ENCODE peak calls at places on chromosomes 7 and 10, in four cellular contexts. C is fibroblast of lung, S is mammary epithelial cell, A is Calu3. Y is an unnamed sample.

GRCh38 chr10:15627617-15628196 is 92.0 kb downstream of the ITGA8 start:
- DNase-seq in C (peak), S (peak), A (no peak), Y (no peak)

GRCh38 chr7:105810556-105810955 is 65.8 kb downstream of the ATXN7L1 start:
- DNase-seq in C (no peak), S (no peak), A (no peak), Y (no peak)

GRCh38 chr10:6927001-6927400 is 346.9 kb upstream of the PRKCQ start:
- DNase-seq in C (no peak), S (no peak), A (no peak), Y (no peak)

GRCh38 chr10:110006358-110007170 is 1.2 kb upstream of the ADD3 start:
- DNase-seq in C (peak), S (peak), A (peak), Y (peak)

GRCh38 chr10:61943699-61944444 is 42.4 kb downstream of the ARID5B start:
- DNase-seq in C (peak), S (peak), A (peak), Y (no peak)

GRCh38 chr10:11685787-11686218 is 56.4 kb upstream of the ECHDC3 start:
- DNase-seq in C (peak), S (peak), A (peak), Y (no peak)

GRCh38 chr10:48468130-48468790 is 136.6 kb downstream of the ARHGAP22 start:
- DNase-seq in C (no peak), S (no peak), A (no peak), Y (no peak)

GRCh38 chr7:106167439-106168136 is 55.5 kb upstream of the SYPL1 start:
- DNase-seq in C (peak), S (no peak), A (no peak), Y (no peak)

GRCh38 chr10:84342584-84342983 is 14.2 kb downstream of the CCSER2 start:
- DNase-seq in C (no peak), S (no peak), A (no peak), Y (no peak)

GRCh38 chr7:44448456-44448855 is 42.0 kb downstream of the NUDCD3 start:
- DNase-seq in C (no peak), S (no peak), A (no peak), Y (no peak)

GRCh38 chr10:11894381-11895107 is 71.4 kb downstream of the PROSER2 start:
- DNase-seq in C (no peak), S (no peak), A (no peak), Y (no peak)

GRCh38 chr10:80468002-80468401 is 13.9 kb downstream of the TSPAN14 start:
- DNase-seq in C (no peak), S (no peak), A (no peak), Y (peak)

GRCh38 chr10:54133201-54133600 is 667.8 kb downstream of the PCDH15 start:
- DNase-seq in C (no peak), S (no peak), A (no peak), Y (no peak)

GRCh38 chr7:105656922-105657521 is 75.7 kb upstream of the EFCAB10 start:
- DNase-seq in C (no peak), S (no peak), A (peak), Y (peak)

GRCh38 chr7:142689439-142690168 is 59.7 kb upstream of the PRSS1 start:
- DNase-seq in C (no peak), S (no peak), A (no peak), Y (no peak)

GRCh38 chr7:98399462-98399861 is 1.4 kb downstream of the BAIAP2L1 start:
- DNase-seq in C (peak), S (peak), A (no peak), Y (no peak)

GRCh38 chr10:111018021-111018420 is 58.8 kb upstream of the ADRA2A start:
- DNase-seq in C (peak), S (no peak), A (no peak), Y (no peak)

GRCh38 chr10:113911839-113912238 is 57.4 kb downstream of the NHLRC2 start:
- DNase-seq in C (no peak), S (no peak), A (no peak), Y (no peak)

GRCh38 chr7:157685430-157686284 is 348.9 kb downstream of the DNAJB6 start:
- DNase-seq in C (no peak), S (no peak), A (no peak), Y (no peak)

GRCh38 chr10:97764519-97764931 is 7.3 kb downstream of the SFRP5 start:
- DNase-seq in C (no peak), S (no peak), A (no peak), Y (no peak)

GRCh38 chr7:16205481-16205880 is 215.9 kb downstream of the CRPPA start:
- DNase-seq in C (no peak), S (no peak), A (no peak), Y (no peak)

GRCh38 chr7:148253629-148254028 is 336.9 kb upstream of the C7orf33 start:
- DNase-seq in C (no peak), S (no peak), A (no peak), Y (no peak)

GRCh38 chr7:1090236-1090635 is 2.3 kb downstream of the GPER1 start:
- DNase-seq in C (no peak), S (no peak), A (no peak), Y (no peak)

GRCh38 chr7:47497367-47498096 is 84.4 kb downstream of the TNS3 start:
- DNase-seq in C (no peak), S (no peak), A (no peak), Y (no peak)

GRCh38 chr7:50393076-50393475 is 57.1 kb downstream of the FIGNL1 start:
- DNase-seq in C (no peak), S (no peak), A (no peak), Y (no peak)

GRCh38 chr10:45375716-45376231 is 1.8 kb downstream of the ALOX5 start:
- DNase-seq in C (no peak), S (no peak), A (peak), Y (no peak)

GRCh38 chr10:34116220-34116623 is 698.9 kb downstream of the PARD3 start:
- DNase-seq in C (no peak), S (no peak), A (no peak), Y (no peak)

GRCh38 chr7:33072471-33072870 is 9.9 kb upstream of the NT5C3A start:
- DNase-seq in C (peak), S (peak), A (no peak), Y (no peak)

GRCh38 chr10:119517235-119518141 is 25.0 kb downstream of the RGS10 start:
- DNase-seq in C (peak), S (no peak), A (no peak), Y (no peak)

GRCh38 chr10:110739811-110740271 is 95.7 kb downstream of the RBM20 start:
- DNase-seq in C (peak), S (peak), A (no peak), Y (no peak)

GRCh38 chr7:149266451-149266850 is 4.5 kb downstream of the ZNF783 start:
- DNase-seq in C (no peak), S (no peak), A (no peak), Y (no peak)

GRCh38 chr10:105925045-105925785 is 1239.3 kb downstream of the SORCS1 start:
- DNase-seq in C (no peak), S (no peak), A (no peak), Y (no peak)

GRCh38 chr10:127889605-127890195 is 3.0 kb downstream of the CLRN3 start:
- DNase-seq in C (peak), S (peak), A (peak), Y (no peak)

GRCh38 chr10:42987575-42987974 is 89.3 kb upstream of the RET start:
- DNase-seq in C (no peak), S (no peak), A (no peak), Y (peak)

GRCh38 chr10:101772895-101773761 is 2.8 kb downstream of the FGF8 start:
- DNase-seq in C (no peak), S (no peak), A (no peak), Y (no peak)

GRCh38 chr7:85201209-85201608 is 14.4 kb upstream of the SEMA3D start:
- DNase-seq in C (no peak), S (no peak), A (no peak), Y (no peak)

DNA sequence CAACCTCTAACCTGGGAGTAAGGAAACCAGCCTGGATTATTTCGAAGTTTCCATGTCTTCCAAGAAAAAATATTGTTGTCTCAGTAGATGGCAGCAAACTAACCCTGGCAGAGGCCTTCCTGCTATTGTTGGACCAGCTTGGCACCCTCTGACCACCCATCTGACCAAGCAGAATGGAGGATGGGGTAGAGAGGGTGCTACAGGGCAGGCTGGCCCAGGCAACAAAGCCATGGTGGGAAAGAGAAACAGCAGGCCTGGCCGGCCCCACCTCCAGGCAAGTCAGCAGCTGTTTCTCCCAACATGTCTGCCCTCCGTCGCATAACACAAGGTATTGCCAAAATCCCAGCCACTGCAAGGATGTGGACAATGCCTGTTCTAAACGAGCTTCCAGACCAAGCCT is 95.0 kb downstream of the FAM53B start:
- DNase-seq in C (no peak), S (no peak), A (no peak), Y (no peak)
- TF ChIP-seq CTCF in C (no peak), S (peak), A (no peak), Y (no peak)

DNA sequence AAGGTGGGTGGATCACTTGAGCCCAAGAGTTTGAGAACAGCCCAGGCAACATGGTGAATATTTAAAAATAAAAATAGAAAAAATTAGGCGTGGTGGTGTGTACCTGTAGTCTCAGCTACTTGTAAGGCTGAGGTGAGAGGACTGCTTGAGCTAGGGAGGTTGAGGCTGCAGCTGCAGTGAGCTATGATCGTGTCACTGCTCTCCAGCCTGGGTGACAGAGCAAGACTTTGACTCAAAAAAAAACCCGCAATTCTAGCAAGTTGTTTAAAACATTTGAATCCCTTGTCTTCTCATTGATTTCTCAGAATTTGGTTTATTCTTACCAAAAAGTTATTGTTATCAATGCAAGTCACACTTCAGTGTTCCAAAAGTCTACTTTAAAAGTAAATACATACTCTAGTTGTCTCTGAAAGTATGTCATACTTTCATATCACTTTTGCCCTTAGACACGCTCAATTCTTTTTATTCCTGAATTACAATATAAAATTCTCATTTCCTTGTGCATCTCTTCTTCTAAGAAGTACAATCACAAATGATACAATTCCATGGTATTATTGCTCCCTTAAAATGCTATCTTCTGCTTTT is 6.3 kb downstream of the EPC1 start:
- DNase-seq in C (no peak), S (no peak), A (no peak), Y (no peak)
- TF ChIP-seq CTCF in C (no peak), S (no peak), A (no peak), Y (no peak)

GRCh38 chr7:133560900-133561299 is 308.0 kb downstream of the EXOC4 start:
- DNase-seq in C (no peak), S (no peak), A (no peak), Y (no peak)

GRCh38 chr7:133561361-133561760 is 308.5 kb downstream of the EXOC4 start:
- DNase-seq in C (no peak), S (no peak), A (no peak), Y (no peak)

GRCh38 chr7:133563196-133563707 is 310.4 kb downstream of the EXOC4 start:
- DNase-seq in C (no peak), S (no peak), A (no peak), Y (no peak)

GRCh38 chr7:133562617-133563016 is 309.7 kb downstream of the EXOC4 start:
- DNase-seq in C (peak), S (peak), A (no peak), Y (no peak)

GRCh38 chr7:133564484-133564883 is 311.6 kb downstream of the EXOC4 start:
- DNase-seq in C (no peak), S (no peak), A (no peak), Y (no peak)
- TF ChIP-seq CTCF in C (peak), S (peak), A (no peak), Y (peak)

GRCh38 chr7:138979226-138979979 is 1.8 kb downstream of the KIAA1549 start:
- DNase-seq in C (no peak), S (peak), A (no peak), Y (no peak)
- TF ChIP-seq CTCF in C (peak), S (peak), A (no peak), Y (no peak)

GRCh38 chr10:13853854-13854253 is 267.1 kb downstream of the PRPF18 start:
- DNase-seq in C (peak), S (no peak), A (no peak), Y (no peak)
- TF ChIP-seq CTCF in C (no peak), S (no peak), A (no peak), Y (no peak)

DNA sequence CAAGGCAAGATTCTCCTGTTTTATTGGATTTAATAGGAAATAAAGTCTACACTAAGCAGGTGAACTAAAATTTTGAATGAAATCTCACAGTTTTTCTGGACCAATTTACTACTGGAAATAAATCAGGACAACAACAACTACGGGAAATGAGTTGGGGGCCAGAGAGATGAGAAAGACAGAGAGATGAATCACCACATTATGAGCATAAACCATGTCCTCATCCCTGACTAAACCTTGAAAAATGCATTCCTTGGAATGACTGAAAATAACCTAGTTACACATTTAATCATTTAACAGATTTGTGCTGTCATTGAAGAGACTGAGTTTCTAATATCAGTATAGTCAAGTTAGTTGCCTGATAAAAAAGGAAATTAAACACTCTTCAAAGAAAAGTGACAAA is 608.4 kb upstream of the KCND2 start:
- DNase-seq in C (peak), S (peak), A (no peak), Y (no peak)
- TF ChIP-seq CTCF in C (no peak), S (no peak), A (no peak), Y (no peak)

DNA sequence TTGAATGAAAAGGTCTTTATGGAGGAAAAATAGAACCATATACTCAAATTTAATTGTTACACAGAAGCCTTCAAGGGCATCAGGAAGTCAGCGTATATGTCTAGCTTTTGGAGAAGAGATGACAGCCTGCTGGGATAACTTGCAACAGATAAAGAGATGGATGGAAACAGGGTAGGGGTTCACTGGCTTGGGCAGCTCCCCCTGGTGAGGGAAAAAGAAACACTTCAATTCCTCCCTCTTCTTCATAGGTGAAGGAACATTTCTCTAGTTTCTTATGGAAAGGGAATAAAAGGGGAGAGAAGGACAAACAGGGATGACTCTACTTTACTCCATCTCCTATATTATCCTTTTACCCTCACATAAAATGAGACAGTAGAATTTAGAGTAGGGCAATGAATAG is 635.7 kb downstream of the PHTF2 start:
- DNase-seq in C (no peak), S (no peak), A (no peak), Y (peak)
- TF ChIP-seq CTCF in C (no peak), S (no peak), A (no peak), Y (no peak)

DNA sequence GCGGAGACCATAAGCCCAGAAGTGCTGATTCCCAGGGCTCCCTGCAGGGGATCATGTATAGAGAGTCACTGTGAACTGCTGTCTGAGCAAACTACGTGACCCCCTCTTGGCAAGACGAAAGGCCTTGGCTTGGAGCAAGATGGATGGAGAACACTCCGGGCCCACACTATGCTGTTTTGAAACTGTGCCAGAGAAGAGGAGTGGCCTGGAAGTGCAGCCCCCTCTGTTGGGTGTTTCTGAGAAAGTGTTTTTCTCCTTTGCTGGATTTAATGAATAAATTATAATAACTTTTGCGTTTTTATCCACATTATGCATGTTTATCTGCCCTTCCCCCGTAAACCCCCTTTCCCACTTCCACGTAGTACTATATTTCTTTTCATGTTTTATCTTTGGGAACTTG is 639.3 kb upstream of the GALNT17 start:
- DNase-seq in C (no peak), S (no peak), A (no peak), Y (no peak)
- TF ChIP-seq CTCF in C (no peak), S (no peak), A (no peak), Y (no peak)

Y was measured in endothelial cell.